ENCODE peak calls at places on chromosomes 2 and 18, in eight cellular contexts. Q is GM12878, B is body of pancreas, Y is cardiac muscle cell, T is heart left ventricle, J is lower lobe of right lung, N is psoas muscle, X is uterus. W is an unnamed sample.

GRCh38 chr2:237471457-237472186 is 15.4 kb upstream of the MLPH start:
- DNase-seq in B (peak; percentile 40), X (no peak), J (peak; percentile 78), Q (no peak), N (peak; percentile 76), T (peak; percentile 75), Y (peak; percentile 79), W (no peak)

GRCh38 chr2:234329202-234329930 is 167.5 kb downstream of the ARL4C start:
- DNase-seq in J (no peak), T (no peak), X (no peak), Y (no peak), N (no peak), Q (no peak), B (no peak), W (no peak)

GRCh38 chr2:55482186-55482945 is 37.2 kb upstream of the CFAP36 start:
- DNase-seq in X (no peak), N (no peak), Y (no peak), B (no peak), J (no peak), T (no peak), Q (no peak), W (no peak)

GRCh38 chr2:49004046-49004626 is 150.2 kb downstream of the FSHR start:
- DNase-seq in X (no peak), Q (no peak), T (no peak), B (no peak), N (no peak), J (no peak), Y (no peak), W (no peak)

GRCh38 chr2:45275806-45276205 is 266.6 kb upstream of the SIX2 start:
- DNase-seq in Y (no peak), Q (no peak), N (no peak), J (no peak), B (no peak), X (no peak), T (no peak), W (no peak)

GRCh38 chr2:191486584-191487320 is 191.2 kb upstream of the NABP1 start:
- DNase-seq in N (no peak), Y (no peak), T (no peak), B (no peak), Q (no peak), X (no peak), J (no peak), W (no peak)

GRCh38 chr2:142315353-142315752 is 184.5 kb upstream of the LRP1B start:
- DNase-seq in J (no peak), N (no peak), Y (no peak), T (no peak), X (no peak), B (no peak), Q (no peak), W (no peak)

GRCh38 chr18:70431203-70431624 is 142.4 kb downstream of the SOCS6 start:
- DNase-seq in T (no peak), Y (no peak), X (no peak), Q (no peak), B (no peak), J (no peak), N (no peak), W (no peak)

GRCh38 chr18:59546164-59546563 is 151.1 kb downstream of the CCBE1 start:
- DNase-seq in Q (no peak), J (no peak), Y (peak; percentile 22), N (no peak), X (no peak), T (no peak), B (no peak), W (no peak)

GRCh38 chr2:109162999-109163398 is 34.0 kb downstream of the SH3RF3 start:
- DNase-seq in N (peak; percentile 82), J (no peak), Y (peak; percentile 28), T (peak; percentile 83), X (peak; percentile 32), Q (no peak), B (no peak), W (peak; percentile 63)

GRCh38 chr2:43345391-43345813 is 119.0 kb upstream of the ZFP36L2 start:
- DNase-seq in B (no peak), N (peak; percentile 87), T (peak; percentile 57), X (no peak), Q (no peak), J (no peak), Y (peak; percentile 14), W (peak; percentile 69)

GRCh38 chr2:216761809-216762208 is 66.5 kb upstream of the IGFBP5 start:
- DNase-seq in T (no peak), Y (no peak), B (no peak), N (no peak), Q (no peak), J (no peak), X (no peak), W (no peak)

GRCh38 chr2:233025706-233026105 is 6.8 kb upstream of the NEU2 start:
- DNase-seq in Q (no peak), N (no peak), Y (no peak), J (no peak), B (no peak), T (no peak), X (no peak), W (no peak)

GRCh38 chr2:120991401-120991800 is 255.7 kb downstream of the GLI2 start:
- DNase-seq in T (no peak), X (peak; percentile 2), Q (no peak), Y (no peak), B (no peak), J (no peak), N (no peak), W (no peak)

GRCh38 chr2:147086715-147087114 is 758.1 kb upstream of the ACVR2A start:
- DNase-seq in T (no peak), J (no peak), Y (no peak), N (no peak), Q (no peak), B (no peak), X (no peak), W (no peak)

GRCh38 chr2:62306751-62307468 is 111.0 kb downstream of the B3GNT2 start:
- DNase-seq in Q (peak; percentile 95), X (peak; percentile 25), B (no peak), Y (no peak), N (no peak), T (no peak), J (no peak), W (no peak)

GRCh38 chr2:14517731-14518130 is 114.8 kb upstream of the LRATD1 start:
- DNase-seq in X (no peak), J (no peak), Y (no peak), N (no peak), B (no peak), T (no peak), Q (no peak), W (no peak)

GRCh38 chr18:59200787-59201186 is 19.2 kb upstream of the GRP start:
- DNase-seq in T (no peak), Y (no peak), J (no peak), B (no peak), Q (no peak), X (no peak), N (no peak), W (no peak)

GRCh38 chr2:202831241-202831997 is 40.1 kb downstream of the ICA1L start:
- DNase-seq in B (peak; percentile 45), N (no peak), X (no peak), Q (peak; percentile 61), Y (peak; percentile 15), T (peak; percentile 27), J (no peak), W (no peak)

GRCh38 chr2:120461092-120461491 is 115.2 kb downstream of the INHBB start:
- DNase-seq in Q (no peak), Y (no peak), J (peak; percentile 9), B (no peak), N (no peak), X (no peak), T (no peak), W (no peak)

GRCh38 chr2:107008843-107009242 is 122.9 kb upstream of the ST6GAL2 start:
- DNase-seq in X (no peak), B (no peak), T (no peak), N (no peak), Y (no peak), Q (no peak), J (no peak), W (no peak)

GRCh38 chr18:40404284-40404683 is 1550.8 kb upstream of the PIK3C3 start:
- DNase-seq in Q (no peak), B (no peak), J (no peak), X (no peak), N (no peak), Y (no peak), T (no peak), W (no peak)

GRCh38 chr2:15748736-15749323 is 157.2 kb downstream of the DDX1 start:
- DNase-seq in J (no peak), Y (peak; percentile 83), Q (no peak), B (peak; percentile 33), X (no peak), T (no peak), N (no peak), W (no peak)
- H3K4me1 ChIP-seq in J (peaks cover 9% of the 10 kb centered on the region), Y (peaks cover 30% of the 10 kb centered on the region), Q (no peaks in the 10 kb centered on the region), B (no peaks in the 10 kb centered on the region), X (no peaks in the 10 kb centered on the region), T (peaks cover 3% of the 10 kb centered on the region), N (peaks cover 6% of the 10 kb centered on the region), W (no peaks in the 10 kb centered on the region)

GRCh38 chr2:9735335-9735734 is 104.5 kb upstream of the YWHAQ start:
- DNase-seq in N (no peak), Y (no peak), J (no peak), X (no peak), Q (no peak), T (no peak), B (no peak), W (no peak)
- TF ChIP-seq CTCF in N (no peak), Y (no peak), J (no peak), X (no peak), Q (no peak), T (no peak), B (no peak), W (no peak)

GRCh38 chr2:157443090-157443489 is 799 bp downstream of the CYTIP start:
- DNase-seq in J (no peak), Y (no peak), Q (no peak), N (no peak), T (no peak), X (no peak), B (no peak), W (no peak)
- H3K4me3 ChIP-seq in J (peak overlapping the region; percentile 50), Y (no peak overlapping the region), Q (peak overlapping the region; percentile 90), N (peak overlapping the region; percentile 17), T (peak overlapping the region; percentile 47), X (no peak overlapping the region), B (no peak overlapping the region), W (peak overlapping the region; percentile 21)

DNA sequence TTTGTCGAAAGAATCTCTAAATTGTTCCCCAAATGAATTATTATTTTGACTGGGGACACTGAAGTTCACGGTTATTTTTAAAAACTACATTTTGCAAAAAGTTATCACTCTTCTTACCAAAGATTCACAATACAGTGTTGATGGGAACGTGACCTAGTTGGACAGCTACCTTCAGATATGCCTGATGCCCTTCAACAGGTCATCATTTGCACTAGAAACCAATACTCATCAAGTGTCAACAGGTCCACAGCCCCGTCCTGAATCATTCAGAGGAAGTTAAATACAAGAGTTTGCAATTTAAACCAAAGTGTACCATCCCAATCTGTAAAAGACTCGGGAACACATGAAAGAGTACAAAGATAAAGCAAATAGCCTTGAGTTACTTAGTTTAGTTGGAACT is 28.3 kb downstream of the BCL2 start:
- DNase-seq in Y (no peak), J (no peak), N (no peak), B (no peak), X (no peak), T (no peak), Q (no peak), W (no peak)
- H3K4me1 ChIP-seq in Y (peaks cover 18% of the 10 kb centered on the region), J (peaks cover 24% of the 10 kb centered on the region), N (peaks cover 64% of the 10 kb centered on the region), B (no peaks in the 10 kb centered on the region), X (peaks cover 13% of the 10 kb centered on the region), T (no peaks in the 10 kb centered on the region), Q (peaks cover 39% of the 10 kb centered on the region), W (peaks cover 28% of the 10 kb centered on the region)

GRCh38 chr18:39167990-39168389 is 1602.4 kb upstream of the CELF4 start:
- DNase-seq in Y (no peak), Q (no peak), B (no peak), J (no peak), T (no peak), X (no peak), N (no peak), W (no peak)
- TF ChIP-seq CTCF in Y (no peak), Q (no peak), B (no peak), J (no peak), T (no peak), X (no peak), N (no peak), W (no peak)

W was measured in right atrium auricular region.